ENCODE peak calls at places on chromosomes 5 and 9, in five cellular contexts. One of them, this sample, is unnamed.

GRCh38 chr5:143536364-143536763 is 132.9 kb upstream of the NR3C1 start:
- DNase-seq in uterus: no peak
- DNase-seq in adrenal gland: peak; percentile 12
- DNase-seq in HCT116: peak; percentile 37
- DNase-seq in heart left ventricle: peak; percentile 9
- DNase-seq in this sample: no peak

GRCh38 chr9:128072144-128073021 is 4.4 kb downstream of the SLC25A25 start:
- DNase-seq in HCT116: no peak
- DNase-seq in heart left ventricle: peak; percentile 79
- DNase-seq in adrenal gland: peak; percentile 93
- DNase-seq in uterus: peak; percentile 90
- DNase-seq in this sample: peak; percentile 88

GRCh38 chr5:14936588-14936987 is 65.0 kb upstream of the ANKH start:
- DNase-seq in HCT116: no peak
- DNase-seq in adrenal gland: no peak
- DNase-seq in heart left ventricle: no peak
- DNase-seq in uterus: no peak
- DNase-seq in this sample: no peak

GRCh38 chr5:109907751-109908150 is 218.0 kb downstream of the MAN2A1 start:
- DNase-seq in heart left ventricle: no peak
- DNase-seq in adrenal gland: no peak
- DNase-seq in uterus: no peak
- DNase-seq in HCT116: no peak
- DNase-seq in this sample: no peak

GRCh38 chr5:11958321-11958720 is 54.1 kb upstream of the CTNND2 start:
- DNase-seq in heart left ventricle: no peak
- DNase-seq in adrenal gland: no peak
- DNase-seq in uterus: no peak
- DNase-seq in HCT116: no peak
- DNase-seq in this sample: no peak

GRCh38 chr5:520196-520849 is 3.9 kb downstream of the SLC9A3 start:
- DNase-seq in heart left ventricle: no peak
- DNase-seq in HCT116: no peak
- DNase-seq in adrenal gland: no peak
- DNase-seq in uterus: no peak
- DNase-seq in this sample: peak; percentile 51

GRCh38 chr5:173869316-173869715 is 18.8 kb upstream of the CPEB4 start:
- DNase-seq in heart left ventricle: no peak
- DNase-seq in HCT116: no peak
- DNase-seq in adrenal gland: no peak
- DNase-seq in uterus: no peak
- DNase-seq in this sample: no peak

GRCh38 chr9:119375892-119376291 is 6.7 kb upstream of the BRINP1 start:
- DNase-seq in uterus: no peak
- DNase-seq in adrenal gland: peak; percentile 46
- DNase-seq in HCT116: peak; percentile 2
- DNase-seq in heart left ventricle: no peak
- DNase-seq in this sample: peak; percentile 50

GRCh38 chr5:72834919-72835318 is 18.5 kb downstream of the TNPO1 start:
- DNase-seq in adrenal gland: no peak
- DNase-seq in uterus: no peak
- DNase-seq in HCT116: no peak
- DNase-seq in heart left ventricle: no peak
- DNase-seq in this sample: peak; percentile 54

GRCh38 chr5:71586052-71586940 is 844 bp upstream of the MCCC2 start:
- DNase-seq in heart left ventricle: peak; percentile 13
- DNase-seq in adrenal gland: peak; percentile 37
- DNase-seq in uterus: no peak
- DNase-seq in HCT116: no peak
- DNase-seq in this sample: peak; percentile 55

GRCh38 chr9:124786881-124787573 is 10.1 kb downstream of the OLFML2A start:
- DNase-seq in heart left ventricle: no peak
- DNase-seq in uterus: peak; percentile 17
- DNase-seq in HCT116: no peak
- DNase-seq in adrenal gland: peak; percentile 4
- DNase-seq in this sample: no peak

GRCh38 chr5:131264453-131265200 is 774 bp downstream of the CDC42SE2 start:
- DNase-seq in uterus: peak; percentile 20
- DNase-seq in HCT116: no peak
- DNase-seq in adrenal gland: peak; percentile 50
- DNase-seq in heart left ventricle: peak; percentile 15
- DNase-seq in this sample: peak; percentile 72

GRCh38 chr9:36772449-36773370 is 200.0 kb downstream of the MELK start:
- DNase-seq in heart left ventricle: no peak
- DNase-seq in uterus: no peak
- DNase-seq in adrenal gland: no peak
- DNase-seq in HCT116: no peak
- DNase-seq in this sample: peak; percentile 32

DNA sequence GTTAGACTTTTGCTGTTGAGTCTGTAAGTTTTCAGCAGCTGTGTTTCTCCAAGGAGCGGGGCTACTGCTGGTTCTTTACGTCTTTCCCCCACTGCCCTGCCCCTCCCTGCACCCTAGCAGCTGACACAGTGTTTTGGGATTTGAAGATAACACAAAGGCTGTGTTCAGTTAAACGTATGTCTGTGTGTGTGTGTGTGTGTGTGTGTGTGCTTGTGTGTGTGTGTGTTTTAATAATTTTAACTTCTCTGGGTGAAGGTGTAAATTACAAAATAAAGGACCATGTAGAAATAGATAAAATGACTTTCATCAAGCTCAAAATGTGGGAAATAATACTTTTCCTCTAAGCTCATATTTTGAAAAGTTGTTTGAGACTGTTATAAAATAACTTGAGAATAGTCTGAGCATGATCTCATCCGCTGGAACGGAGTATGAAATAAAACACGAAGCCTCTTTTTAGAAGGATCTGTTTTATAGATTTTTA is 10.9 kb downstream of the ABL1 start:
- DNase-seq in adrenal gland: no peak
- DNase-seq in uterus: peak; percentile 66
- DNase-seq in heart left ventricle: peak; percentile 58
- DNase-seq in HCT116: no peak
- DNase-seq in this sample: no peak
- H3K4me3 ChIP-seq in adrenal gland: no peak overlapping the region
- H3K4me3 ChIP-seq in uterus: peak overlapping the region; percentile 6
- H3K4me3 ChIP-seq in heart left ventricle: no peak overlapping the region
- H3K4me3 ChIP-seq in HCT116: no peak overlapping the region
- H3K4me3 ChIP-seq in this sample: no peak overlapping the region

GRCh38 chr5:178826216-178826615 is 33.5 kb upstream of the ZNF354B start:
- DNase-seq in HCT116: no peak
- DNase-seq in adrenal gland: no peak
- DNase-seq in uterus: no peak
- DNase-seq in heart left ventricle: no peak
- DNase-seq in this sample: no peak

GRCh38 chr5:178820001-178820400 is 39.8 kb upstream of the ZNF354B start:
- DNase-seq in adrenal gland: no peak
- DNase-seq in heart left ventricle: no peak
- DNase-seq in uterus: no peak
- DNase-seq in HCT116: no peak
- DNase-seq in this sample: no peak

GRCh38 chr5:178831049-178831448 is 28.7 kb upstream of the ZNF354B start:
- DNase-seq in heart left ventricle: no peak
- DNase-seq in uterus: no peak
- DNase-seq in adrenal gland: no peak
- DNase-seq in HCT116: no peak
- DNase-seq in this sample: no peak

GRCh38 chr5:178827636-178828035 is 32.1 kb upstream of the ZNF354B start:
- DNase-seq in HCT116: no peak
- DNase-seq in uterus: no peak
- DNase-seq in adrenal gland: no peak
- DNase-seq in heart left ventricle: no peak
- DNase-seq in this sample: no peak

DNA sequence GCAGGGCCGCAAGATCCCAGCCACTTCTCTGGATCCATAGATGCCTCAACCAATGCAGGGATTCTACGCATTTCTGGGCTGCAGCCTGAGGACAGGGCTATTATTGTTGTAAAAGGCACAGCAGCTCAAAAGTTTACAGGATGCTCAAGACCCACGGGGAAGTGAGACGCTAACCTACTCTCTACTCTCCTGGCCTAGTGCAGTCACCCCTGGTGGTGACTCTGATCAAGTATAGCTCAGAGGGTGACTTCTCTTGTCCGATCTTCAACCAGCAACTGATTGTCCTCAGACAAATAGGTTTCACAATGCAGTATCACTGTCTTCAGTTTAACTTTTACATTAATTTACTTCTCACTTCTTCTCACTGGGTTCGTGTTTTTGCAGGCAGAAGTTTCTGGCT is 34.3 kb upstream of the ZNF354B start:
- DNase-seq in heart left ventricle: no peak
- DNase-seq in uterus: no peak
- DNase-seq in HCT116: no peak
- DNase-seq in adrenal gland: no peak
- DNase-seq in this sample: no peak
- TF ChIP-seq CTCF in heart left ventricle: no peak
- TF ChIP-seq CTCF in uterus: no peak
- TF ChIP-seq CTCF in HCT116: no peak
- TF ChIP-seq CTCF in adrenal gland: no peak
- TF ChIP-seq CTCF in this sample: no peak

GRCh38 chr5:132830436-132831094 is at the start of gene SHROOM1:
- DNase-seq in HCT116: peak; percentile 44
- DNase-seq in uterus: peak; percentile 59
- DNase-seq in adrenal gland: peak; percentile 51
- DNase-seq in heart left ventricle: peak; percentile 76
- DNase-seq in this sample: peak; percentile 53
- TF ChIP-seq POLR2A in HCT116: peak; percentile 41
- TF ChIP-seq POLR2A in uterus: no peak
- TF ChIP-seq POLR2A in adrenal gland: no peak
- TF ChIP-seq POLR2A in heart left ventricle: peak; percentile 46
- TF ChIP-seq POLR2A in this sample: no peak

GRCh38 chr5:95818181-95819147 is 4.1 kb downstream of the GLRX start:
- DNase-seq in uterus: no peak
- DNase-seq in HCT116: no peak
- DNase-seq in heart left ventricle: no peak
- DNase-seq in adrenal gland: peak; percentile 35
- DNase-seq in this sample: peak; percentile 96
- H3K4me3 ChIP-seq in uterus: no peak overlapping the region
- H3K4me3 ChIP-seq in HCT116: no peak overlapping the region
- H3K4me3 ChIP-seq in heart left ventricle: no peak overlapping the region
- H3K4me3 ChIP-seq in adrenal gland: no peak overlapping the region
- H3K4me3 ChIP-seq in this sample: peak overlapping the region; percentile 51

GRCh38 chr5:164504141-164504772 is 998.8 kb downstream of the MAT2B start:
- DNase-seq in HCT116: peak; percentile 4
- DNase-seq in uterus: no peak
- DNase-seq in heart left ventricle: peak; percentile 8
- DNase-seq in adrenal gland: peak; percentile 33
- DNase-seq in this sample: peak; percentile 64
- TF ChIP-seq CTCF in HCT116: peak; percentile 27
- TF ChIP-seq CTCF in uterus: peak; percentile 44
- TF ChIP-seq CTCF in heart left ventricle: peak; percentile 80
- TF ChIP-seq CTCF in adrenal gland: peak; percentile 78
- TF ChIP-seq CTCF in this sample: peak; percentile 60

GRCh38 chr5:149724884-149725283 is 5.2 kb upstream of the PPARGC1B start:
- DNase-seq in heart left ventricle: no peak
- DNase-seq in HCT116: no peak
- DNase-seq in uterus: no peak
- DNase-seq in adrenal gland: no peak
- DNase-seq in this sample: no peak
- TF ChIP-seq POLR2A in heart left ventricle: no peak
- TF ChIP-seq POLR2A in HCT116: no peak
- TF ChIP-seq POLR2A in uterus: no peak
- TF ChIP-seq POLR2A in adrenal gland: no peak
- TF ChIP-seq POLR2A in this sample: no peak

GRCh38 chr9:77111408-77111807 is 65.9 kb upstream of the VPS13A start:
- DNase-seq in HCT116: no peak
- DNase-seq in heart left ventricle: no peak
- DNase-seq in adrenal gland: no peak
- DNase-seq in uterus: no peak
- DNase-seq in this sample: no peak
- H3K4me3 ChIP-seq in HCT116: no peak overlapping the region
- H3K4me3 ChIP-seq in heart left ventricle: no peak overlapping the region
- H3K4me3 ChIP-seq in adrenal gland: no peak overlapping the region
- H3K4me3 ChIP-seq in uterus: no peak overlapping the region
- H3K4me3 ChIP-seq in this sample: no peak overlapping the region

This sample was measured in NB4.